ENCODE peak calls at places on chromosomes 16 and 17, in six cellular contexts. X is CD8-positive, alpha-beta T cell; G is stomach; J is endodermal cell; R is IMR-90; C is iPS DF 6.9. H is an unnamed sample. For H3K36me3, the result is how much of the 10 kb centered on the place peaks cover.

GRCh38 chr16:16083421-16084156 is 134.2 kb downstream of the ABCC1 start:
- DNase-seq in X (no peak), G (no peak), J (no peak), R (peak), C (no peak), H (no peak)

GRCh38 chr17:47959825-47960655 is 2.4 kb upstream of the PRR15L start:
- DNase-seq in X (no peak), G (peak), J (peak), R (no peak), C (no peak), H (no peak)

GRCh38 chr16:31458073-31458834 is 1.0 kb upstream of the ARMC5 start:
- DNase-seq in X (peak), G (peak), J (peak), R (peak), C (no peak), H (peak)

GRCh38 chr17:30332057-30332542 is 1.8 kb downstream of the TMIGD1 start:
- DNase-seq in X (peak), G (no peak), J (no peak), R (peak), C (no peak), H (no peak)

GRCh38 chr17:14299261-14300093 is 1.4 kb upstream of the HS3ST3B1 start:
- DNase-seq in X (no peak), G (peak), J (peak), R (no peak), C (no peak), H (no peak)

GRCh38 chr17:8904686-8905085 is 37.2 kb upstream of the PIK3R6 start:
- DNase-seq in X (no peak), G (no peak), J (peak), R (no peak), C (no peak), H (no peak)

GRCh38 chr17:9371019-9371418 is 204.6 kb downstream of the STX8 start:
- DNase-seq in X (no peak), G (no peak), J (no peak), R (peak), C (no peak), H (no peak)

GRCh38 chr17:49707246-49707607 is 537 bp downstream of the SLC35B1 start:
- DNase-seq in X (no peak), G (no peak), J (peak), R (no peak), C (no peak), H (no peak)

GRCh38 chr16:303760-304505 is 21.0 kb downstream of the PDIA2 start:
- DNase-seq in X (no peak), G (no peak), J (peak), R (no peak), C (no peak), H (no peak)

GRCh38 chr16:2297506-2297860 is 29.6 kb upstream of the RNPS1 start:
- DNase-seq in X (no peak), G (no peak), J (no peak), R (no peak), C (no peak), H (no peak)

GRCh38 chr16:73298562-73298961 is 250.6 kb upstream of the ZFHX3 start:
- DNase-seq in X (no peak), G (no peak), J (peak), R (peak), C (peak), H (no peak)

GRCh38 chr17:8753976-8754440 is 4.3 kb downstream of the SPDYE4 start:
- DNase-seq in X (no peak), G (no peak), J (no peak), R (peak), C (no peak), H (no peak)

GRCh38 chr17:8273884-8274444 is 14.5 kb upstream of the RANGRF start:
- DNase-seq in X (no peak), G (no peak), J (no peak), R (no peak), C (no peak), H (no peak)

GRCh38 chr17:82887255-82888164 is 47.7 kb upstream of the ZNF750 start:
- DNase-seq in X (no peak), G (no peak), J (no peak), R (peak), C (no peak), H (no peak)

GRCh38 chr17:28955408-28955807 is 4.1 kb upstream of the PHF12 start:
- DNase-seq in X (no peak), G (no peak), J (no peak), R (no peak), C (no peak), H (no peak)
- H3K36me3 ChIP-seq in X (under half), G (under half), J (under half), R (under half), C (under half), H (under half)

DNA sequence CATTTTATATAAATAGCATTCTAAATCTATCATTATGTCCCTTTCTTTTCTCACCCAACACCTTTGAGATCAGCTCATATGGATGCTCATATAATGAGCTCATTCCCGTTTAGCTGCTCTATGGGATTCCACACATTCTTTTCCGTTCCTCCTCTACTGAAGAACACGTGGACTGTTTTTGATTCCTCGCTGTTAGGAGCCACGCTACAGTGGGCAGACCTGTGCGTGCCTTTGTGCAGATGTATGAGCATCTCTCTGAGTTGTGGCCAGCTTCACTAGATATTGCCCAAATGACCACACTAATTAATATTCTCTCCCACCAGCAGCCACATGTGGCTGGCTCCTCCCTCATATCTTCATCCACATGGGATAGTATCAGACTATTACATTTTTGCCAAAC is 6.0 kb upstream of the TNFRSF13B start:
- DNase-seq in X (no peak), G (no peak), J (no peak), R (peak), C (no peak), H (no peak)
- H3K4me3 ChIP-seq in X (no peak), G (no peak), J (no peak), R (no peak), C (no peak), H (no peak)

DNA sequence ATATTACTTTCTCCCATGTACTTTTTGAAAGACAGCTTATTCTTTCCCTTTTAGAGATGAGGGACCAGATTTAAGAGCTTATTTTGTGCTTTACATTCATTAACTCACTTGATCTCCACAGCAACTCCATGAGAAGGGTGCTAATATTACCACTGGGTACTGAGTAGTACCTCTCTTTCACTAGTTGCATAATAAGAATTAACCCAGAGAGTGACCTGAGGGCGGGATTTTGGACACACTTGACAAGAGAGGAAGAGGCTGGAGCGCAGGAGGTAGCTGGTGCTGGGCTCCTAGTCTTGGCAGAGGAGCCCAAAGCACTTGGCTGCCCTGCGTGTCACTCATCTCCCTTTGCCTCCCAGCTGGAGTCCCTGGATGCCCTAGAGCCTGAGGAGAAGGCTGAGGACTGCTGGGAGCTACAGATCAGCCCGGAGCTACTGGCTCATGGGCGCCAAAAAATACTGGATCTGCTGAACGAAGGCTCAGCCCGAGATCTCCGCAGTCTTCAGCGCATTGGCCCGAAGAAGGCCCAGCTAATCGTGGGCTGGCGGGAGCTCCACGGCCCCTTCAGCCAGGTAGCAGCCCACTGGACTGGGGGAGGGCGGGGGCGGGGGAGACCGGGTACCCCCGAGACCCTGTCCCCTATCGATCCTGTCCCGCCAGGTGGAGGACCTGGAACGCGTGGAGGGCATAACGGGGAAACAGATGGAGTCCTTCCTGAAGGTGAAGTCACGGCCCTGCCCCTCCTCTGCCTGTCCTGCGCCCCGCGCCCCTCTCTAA is 1.7 kb upstream of the MAZ start:
- DNase-seq in X (no peak), G (peak), J (peak), R (no peak), C (no peak), H (no peak)
- H3K36me3 ChIP-seq in X (under half), G (under half), J (half or more), R (under half), C (under half), H (under half)

GRCh38 chr17:58084317-58084981 is 1.2 kb downstream of the DYNLL2 start:
- DNase-seq in X (peak), G (peak), J (peak), R (no peak), C (no peak), H (no peak)

GRCh38 chr17:58086953-58087352 is 3.7 kb downstream of the DYNLL2 start:
- DNase-seq in X (no peak), G (no peak), J (peak), R (no peak), C (no peak), H (no peak)

GRCh38 chr17:58082870-58083490 is at the start of gene DYNLL2:
- DNase-seq in X (peak), G (peak), J (peak), R (peak), C (peak), H (peak)

GRCh38 chr17:58083491-58084316 is 485 bp downstream of the DYNLL2 start:
- DNase-seq in X (peak), G (peak), J (peak), R (peak), C (no peak), H (peak)

DNA sequence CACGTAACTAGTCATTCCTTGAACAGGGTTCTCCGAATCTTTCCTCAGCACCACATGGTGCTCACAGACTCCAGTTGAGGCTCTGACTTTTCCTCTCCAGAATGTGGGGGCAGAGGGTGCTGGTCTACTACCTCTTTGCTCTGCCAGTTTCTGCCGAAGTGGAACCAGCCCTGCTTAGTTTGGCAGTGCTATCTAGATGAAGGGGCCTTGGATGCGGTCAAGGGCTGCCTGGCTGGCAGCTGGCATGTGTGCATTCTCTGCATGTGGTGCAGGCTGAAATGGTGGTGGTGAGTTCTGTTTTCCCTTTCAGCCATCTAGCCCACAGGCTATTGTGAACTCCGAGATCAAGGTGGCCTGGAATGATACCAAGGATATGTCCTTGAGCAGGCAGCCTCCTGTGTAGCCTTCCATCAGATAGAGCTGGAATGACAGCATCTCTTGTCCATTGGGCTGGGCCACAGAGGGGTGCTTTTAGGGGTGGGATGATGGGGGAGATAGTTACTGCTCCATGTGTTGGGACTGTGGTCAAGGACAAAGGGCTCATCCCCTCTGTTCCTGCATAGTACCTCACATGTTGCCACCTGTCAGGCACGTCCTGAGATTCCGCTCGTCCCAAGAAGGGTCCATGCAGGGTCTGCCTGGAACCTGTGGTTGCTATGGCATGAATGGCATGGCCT is 2.0 kb downstream of the DYNLL2 start:
- DNase-seq in X (no peak), G (no peak), J (peak), R (no peak), C (no peak), H (no peak)
- H3K4me3 ChIP-seq in X (peak), G (peak), J (peak), R (peak), C (peak), H (peak)

GRCh38 chr16:89436362-89436761 is 54.0 kb downstream of the ANKRD11 start:
- DNase-seq in X (no peak), G (no peak), J (no peak), R (no peak), C (no peak), H (no peak)
- H3K36me3 ChIP-seq in X (under half), G (under half), J (under half), R (under half), C (under half), H (under half)

DNA sequence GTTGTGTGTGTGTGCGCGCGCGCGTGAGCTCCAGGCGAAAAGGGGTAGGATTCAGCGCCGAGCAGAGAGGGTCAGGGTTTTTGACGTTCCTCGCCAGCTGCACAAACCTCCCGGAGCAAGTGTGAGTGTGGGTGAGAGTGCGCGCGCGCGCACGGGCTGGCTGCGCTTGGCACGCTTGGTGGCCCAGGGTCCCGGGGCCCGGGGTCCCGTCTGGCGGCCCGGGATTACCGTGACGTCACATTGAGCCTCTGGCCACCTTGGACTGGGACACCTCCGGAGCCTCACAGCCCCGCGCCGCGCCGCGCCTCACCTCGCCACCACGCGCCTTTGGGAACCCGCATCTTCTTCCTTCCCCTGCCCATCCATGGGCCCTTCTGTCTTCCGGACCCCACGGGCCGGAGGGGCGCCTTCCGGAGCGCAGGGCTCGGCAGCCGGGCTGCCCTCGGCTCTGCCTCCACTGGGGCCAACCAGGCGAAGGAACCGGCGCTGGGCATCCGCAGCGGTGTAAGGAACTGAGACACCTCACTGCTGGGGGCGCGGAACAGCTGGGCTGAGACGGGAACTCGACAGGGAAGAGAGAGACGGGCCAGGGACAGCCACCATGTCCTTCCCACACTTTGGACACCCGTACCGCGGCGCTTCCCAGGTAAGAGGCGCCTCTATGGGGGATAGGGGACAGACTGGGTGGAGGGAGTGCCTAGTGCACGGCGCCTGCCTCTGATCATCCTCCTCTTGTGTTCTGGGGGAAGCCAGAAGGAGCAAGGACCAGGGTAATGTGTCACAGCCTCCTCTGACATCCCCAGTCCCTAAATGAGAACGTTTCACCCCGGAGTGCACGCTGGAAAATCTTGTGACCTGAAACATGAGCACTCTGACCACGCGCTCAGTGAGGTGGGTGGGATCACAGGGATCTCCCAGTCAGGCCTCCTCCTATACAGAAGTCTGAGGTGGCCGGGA is 766 bp downstream of the IRX6 start:
- DNase-seq in X (no peak), G (no peak), J (peak), R (no peak), C (no peak), H (no peak)
- H3K4me3 ChIP-seq in X (no peak), G (no peak), J (peak), R (no peak), C (peak), H (peak)

GRCh38 chr16:68285683-68286082 is 21.4 kb downstream of the SLC7A6 start:
- DNase-seq in X (no peak), G (no peak), J (no peak), R (no peak), C (no peak), H (no peak)
- H3K36me3 ChIP-seq in X (under half), G (under half), J (half or more), R (under half), C (under half), H (under half)

DNA sequence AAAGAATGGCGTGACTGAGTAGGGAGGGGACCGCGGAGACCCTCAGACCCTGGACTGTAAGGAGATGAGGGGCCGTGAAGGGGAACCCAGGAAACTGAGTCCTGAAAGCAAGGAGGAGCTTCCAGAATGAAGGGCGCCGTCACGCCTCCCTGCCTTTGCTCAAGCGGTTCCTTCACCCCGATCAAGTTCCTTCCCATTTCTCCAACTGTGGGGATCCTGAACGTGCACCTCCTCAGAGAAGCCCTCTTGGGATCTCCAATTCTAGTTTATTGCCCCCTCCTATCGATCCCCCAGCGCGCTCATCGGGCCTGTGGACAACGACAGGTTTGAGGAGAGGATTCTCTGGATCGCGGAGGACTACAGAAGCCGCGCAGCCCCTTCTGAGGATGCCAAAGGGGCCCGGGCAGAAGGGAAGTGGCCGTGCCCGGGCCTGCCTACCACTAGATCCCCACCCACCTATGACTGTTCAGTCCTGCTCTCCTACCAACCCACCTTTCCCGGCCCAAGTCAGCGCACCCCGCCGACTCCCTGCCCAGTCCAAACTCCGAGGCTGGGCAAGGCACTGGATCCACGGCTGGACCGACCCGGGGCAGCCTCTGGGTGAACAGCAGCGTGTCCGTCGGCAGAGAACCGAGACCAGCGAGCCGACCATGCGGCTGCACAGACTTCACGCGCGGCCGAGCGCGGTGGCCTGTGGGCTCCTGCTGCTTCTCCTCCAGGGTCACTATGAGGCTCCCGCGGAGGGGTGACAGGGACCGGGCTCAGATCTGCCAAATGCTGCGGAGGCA is 12.8 kb upstream of the CES3 start:
- DNase-seq in X (no peak), G (peak), J (peak), R (no peak), C (no peak), H (peak)
- H3K4me3 ChIP-seq in X (peak), G (peak), J (no peak), R (peak), C (peak), H (peak)

GRCh38 chr17:32445497-32445896 is 1.2 kb downstream of the PSMD11 start:
- DNase-seq in X (no peak), G (no peak), J (no peak), R (no peak), C (no peak), H (no peak)
- H3K36me3 ChIP-seq in X (under half), G (under half), J (under half), R (under half), C (under half), H (under half)